ENCODE peak calls at places on chromosomes 16 and 17, in six cellular contexts. O is kidney, X is IMR-90, I is heart right ventricle, J is AG04450, B is endothelial cell. N is an unnamed sample.

GRCh38 chr17:50918933-50919296 is 52.8 kb upstream of the TOB1 start:
- DNase-seq in O (peak), X (peak), I (no peak), J (no peak), B (no peak), N (no peak)

GRCh38 chr16:88356124-88356726 is 26.5 kb upstream of the ZNF469 start:
- DNase-seq in O (peak), X (peak), I (no peak), J (no peak), B (no peak), N (no peak)

GRCh38 chr17:33015716-33016346 is 24.2 kb downstream of the SPACA3 start:
- DNase-seq in O (no peak), X (no peak), I (no peak), J (no peak), B (no peak), N (no peak)

GRCh38 chr17:57051886-57052342 is 33.1 kb upstream of the AKAP1 start:
- DNase-seq in O (no peak), X (no peak), I (no peak), J (no peak), B (no peak), N (no peak)

GRCh38 chr17:46742539-46743270 is 75.8 kb downstream of the WNT3 start:
- DNase-seq in O (no peak), X (peak), I (no peak), J (peak), B (no peak), N (no peak)

GRCh38 chr16:67881557-67882220 is 3.0 kb upstream of the NRN1L start:
- DNase-seq in O (no peak), X (no peak), I (peak), J (no peak), B (no peak), N (no peak)

GRCh38 chr17:2239882-2240430 is 63.6 kb downstream of the SMG6 start:
- DNase-seq in O (no peak), X (peak), I (no peak), J (peak), B (no peak), N (no peak)

GRCh38 chr16:64089697-64090096 is 1032.2 kb downstream of the CDH11 start:
- DNase-seq in O (no peak), X (peak), I (no peak), J (no peak), B (peak), N (no peak)

GRCh38 chr16:78629173-78629572 is 529.7 kb downstream of the WWOX start:
- DNase-seq in O (no peak), X (no peak), I (no peak), J (no peak), B (no peak), N (no peak)

GRCh38 chr16:89864421-89864820 is 9.0 kb upstream of the TCF25 start:
- DNase-seq in O (no peak), X (peak), I (no peak), J (no peak), B (no peak), N (no peak)

GRCh38 chr17:10166181-10166935 is 32.0 kb downstream of the GAS7 start:
- DNase-seq in O (no peak), X (no peak), I (no peak), J (no peak), B (no peak), N (no peak)

GRCh38 chr17:1153795-1154546 is 25.8 kb downstream of the ABR start:
- DNase-seq in O (peak), X (peak), I (peak), J (peak), B (no peak), N (peak)

GRCh38 chr17:49399995-49400394 is 14.7 kb downstream of the PHB1 start:
- DNase-seq in O (no peak), X (no peak), I (no peak), J (no peak), B (no peak), N (no peak)

GRCh38 chr17:45428954-45429337 is 3.7 kb downstream of the ARHGAP27 start:
- DNase-seq in O (peak), X (no peak), I (no peak), J (no peak), B (no peak), N (no peak)

GRCh38 chr16:12132290-12132689 is 155.8 kb downstream of the SNX29 start:
- DNase-seq in O (no peak), X (peak), I (no peak), J (peak), B (no peak), N (no peak)

GRCh38 chr16:15949210-15950166 is at the start of gene ABCC1:
- DNase-seq in O (peak), X (no peak), I (peak), J (no peak), B (peak), N (peak)

GRCh38 chr16:48829361-48829760 is 219.4 kb upstream of the N4BP1 start:
- DNase-seq in O (no peak), X (no peak), I (no peak), J (no peak), B (no peak), N (no peak)

GRCh38 chr17:76480676-76481075 is 13.3 kb downstream of the AANAT start:
- DNase-seq in O (no peak), X (no peak), I (no peak), J (no peak), B (no peak), N (no peak)

GRCh38 chr17:12789976-12790805 is 893 bp downstream of the ARHGAP44 start:
- DNase-seq in O (peak), X (no peak), I (peak), J (no peak), B (peak), N (no peak)

GRCh38 chr16:56683424-56684162 is 1.3 kb downstream of the MT1X start:
- DNase-seq in O (no peak), X (no peak), I (no peak), J (no peak), B (no peak), N (no peak)

GRCh38 chr17:17035920-17036319 is 6.3 kb upstream of the MPRIP start:
- DNase-seq in O (peak), X (no peak), I (no peak), J (no peak), B (no peak), N (no peak)

GRCh38 chr17:66764559-66764958 is 70.4 kb upstream of the CACNG5 start:
- DNase-seq in O (no peak), X (no peak), I (no peak), J (no peak), B (no peak), N (no peak)

GRCh38 chr16:88317619-88317977 is 65.2 kb upstream of the ZNF469 start:
- DNase-seq in O (no peak), X (peak), I (no peak), J (no peak), B (no peak), N (no peak)

GRCh38 chr16:24054649-24055560 is 201.2 kb upstream of the CACNG3 start:
- DNase-seq in O (no peak), X (no peak), I (no peak), J (no peak), B (no peak), N (no peak)

GRCh38 chr17:19346351-19347255 is 15.9 kb downstream of the B9D1 start:
- DNase-seq in O (peak), X (peak), I (peak), J (peak), B (no peak), N (no peak)

GRCh38 chr16:82160226-82160625 is 9.8 kb downstream of the MPHOSPH6 start:
- DNase-seq in O (no peak), X (no peak), I (no peak), J (no peak), B (no peak), N (no peak)

GRCh38 chr17:17855334-17855725 is 18.5 kb upstream of the SREBF1 start:
- DNase-seq in O (no peak), X (no peak), I (no peak), J (no peak), B (no peak), N (no peak)

GRCh38 chr17:39782481-39782880 is 44.7 kb downstream of the GRB7 start:
- DNase-seq in O (no peak), X (peak), I (no peak), J (no peak), B (no peak), N (no peak)

GRCh38 chr16:10343124-10343760 is 42.6 kb upstream of the ATF7IP2 start:
- DNase-seq in O (no peak), X (no peak), I (no peak), J (no peak), B (no peak), N (no peak)

GRCh38 chr17:83072600-83073358 is 6.6 kb upstream of the METRNL start:
- DNase-seq in O (no peak), X (no peak), I (no peak), J (no peak), B (no peak), N (no peak)

GRCh38 chr17:66707051-66707450 is 127.9 kb upstream of the CACNG5 start:
- DNase-seq in O (no peak), X (no peak), I (no peak), J (no peak), B (no peak), N (no peak)

GRCh38 chr17:59331129-59331928 is at the start of gene YPEL2:
- DNase-seq in O (peak), X (peak), I (peak), J (peak), B (peak), N (peak)

GRCh38 chr17:48505788-48506187 is 25.0 kb downstream of the HOXB1 start:
- DNase-seq in O (no peak), X (peak), I (no peak), J (no peak), B (no peak), N (no peak)

DNA sequence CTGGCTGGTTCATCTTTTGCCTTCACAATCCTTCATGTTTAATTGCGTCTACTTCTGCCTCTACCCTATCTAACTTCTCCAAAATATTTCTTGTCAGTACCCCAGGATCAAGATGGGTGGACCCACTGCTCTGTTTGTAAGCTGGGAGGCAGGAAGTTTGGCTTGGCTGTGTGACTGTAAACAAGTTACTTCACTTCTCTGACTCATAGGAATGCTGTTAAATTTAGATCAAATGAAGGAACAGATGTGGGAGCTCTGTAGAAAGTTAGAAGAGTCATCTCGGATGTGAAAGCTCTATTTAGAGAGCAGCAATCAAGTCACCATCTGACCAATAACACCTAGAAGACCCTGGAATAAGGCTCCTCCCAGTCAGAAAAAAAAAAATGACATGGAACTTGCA is 55.2 kb upstream of the MRTFB start:
- DNase-seq in O (no peak), X (peak), I (no peak), J (peak), B (no peak), N (no peak)
- TF ChIP-seq CTCF in O (no peak), X (no peak), I (peak), J (no peak), B (no peak), N (no peak)

GRCh38 chr16:2854700-2855309 is 3.2 kb downstream of the PRSS22 start:
- DNase-seq in O (no peak), X (no peak), I (no peak), J (no peak), B (no peak), N (no peak)
- TF ChIP-seq CTCF in O (no peak), X (peak), I (peak), J (peak), B (peak), N (peak)

GRCh38 chr17:78925234-78925633 is at the start of gene TIMP2:
- DNase-seq in O (peak), X (peak), I (peak), J (peak), B (peak), N (peak)
- TF ChIP-seq CTCF in O (peak), X (peak), I (peak), J (no peak), B (peak), N (peak)

GRCh38 chr16:50667497-50668367 is 13.4 kb downstream of the SNX20 start:
- DNase-seq in O (no peak), X (no peak), I (no peak), J (no peak), B (no peak), N (no peak)
- TF ChIP-seq CTCF in O (no peak), X (no peak), I (no peak), J (no peak), B (no peak), N (no peak)

GRCh38 chr17:54900457-54901229 is at the start of gene TOM1L1:
- DNase-seq in O (peak), X (peak), I (peak), J (peak), B (peak), N (peak)
- TF ChIP-seq CTCF in O (peak), X (peak), I (peak), J (peak), B (no peak), N (peak)

GRCh38 chr17:80082403-80083135 is 18.8 kb upstream of the GAA start:
- DNase-seq in O (no peak), X (peak), I (no peak), J (peak), B (peak), N (peak)
- TF ChIP-seq CTCF in O (peak), X (peak), I (peak), J (peak), B (peak), N (peak)

DNA sequence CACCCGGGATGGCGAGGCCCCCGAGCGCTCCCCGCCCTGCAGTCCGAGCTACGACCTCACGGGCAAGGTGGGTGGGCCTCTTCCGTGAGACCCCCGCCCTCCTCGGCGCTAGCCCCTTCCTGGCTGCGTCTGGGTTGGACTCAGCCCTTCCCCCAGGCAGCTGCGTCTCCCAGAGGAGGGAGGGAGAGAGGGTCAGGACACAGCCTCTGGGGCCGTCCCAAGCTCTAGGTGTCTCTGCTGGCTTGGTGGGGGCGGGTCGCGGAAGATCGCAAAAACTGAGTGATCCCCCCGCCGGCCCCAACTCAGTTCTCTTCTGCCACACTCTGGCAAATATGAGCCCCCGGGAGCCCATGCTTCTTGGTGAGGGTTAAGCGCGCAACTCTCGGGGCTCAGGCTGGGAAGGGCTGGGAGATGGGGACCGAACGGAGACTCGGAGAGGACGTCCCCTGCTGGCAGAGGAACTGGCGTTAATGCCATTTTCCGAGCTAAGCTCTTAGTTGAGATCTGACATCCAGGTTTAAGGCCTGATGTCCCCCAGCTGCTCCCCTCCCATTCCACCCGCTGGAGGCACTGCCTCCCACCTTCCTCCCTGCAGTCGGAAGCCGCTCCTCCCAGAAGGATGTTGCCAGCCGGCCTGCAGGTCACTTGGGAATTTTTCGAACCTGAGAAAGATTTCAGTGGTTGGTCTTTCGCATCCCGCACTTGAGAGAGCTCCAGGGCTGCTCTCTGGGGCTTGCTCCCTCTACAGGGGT is 419 bp downstream of the RAB37 start:
- DNase-seq in O (no peak), X (no peak), I (no peak), J (no peak), B (peak), N (no peak)
- TF ChIP-seq CTCF in O (no peak), X (peak), I (no peak), J (peak), B (peak), N (peak)

GRCh38 chr17:41537614-41537954 is 9.5 kb upstream of the KRT19 start:
- DNase-seq in O (no peak), X (no peak), I (no peak), J (no peak), B (no peak), N (no peak)
- TF ChIP-seq CTCF in O (no peak), X (no peak), I (no peak), J (no peak), B (no peak), N (no peak)